ENCODE peak calls at places on chromosomes 5 and 9, in five cellular contexts. A, S, U, K and P are unnamed samples.

GRCh38 chr5:76169536-76169935 is 86.4 kb downstream of the SV2C start:
- DNase-seq in A (no peak), S (no peak), K (no peak), U (no peak), P (no peak)

GRCh38 chr5:179866241-179867078 is 7.8 kb upstream of the MRNIP start:
- DNase-seq in A (no peak), S (no peak), K (no peak), U (no peak), P (no peak)

GRCh38 chr5:151570512-151571269 is 20.4 kb downstream of the FAT2 start:
- DNase-seq in K (no peak), S (no peak), U (peak; percentile 45), A (no peak), P (no peak)

GRCh38 chr9:86652696-86653095 is 294.6 kb downstream of the GAS1 start:
- DNase-seq in A (no peak), S (no peak), K (no peak), U (no peak), P (no peak)

GRCh38 chr5:59757442-59757841 is 136.1 kb downstream of the PDE4D start:
- DNase-seq in S (no peak), U (no peak), A (no peak), K (no peak), P (no peak)

GRCh38 chr9:126327750-126328120 is 1.1 kb downstream of the MVB12B start:
- DNase-seq in K (no peak), U (no peak), A (no peak), S (peak; percentile 61), P (no peak)

GRCh38 chr9:108854094-108854493 is 1.7 kb downstream of the ACTL7B start:
- DNase-seq in S (no peak), U (no peak), A (no peak), K (no peak), P (no peak)

GRCh38 chr5:147901555-147901954 is 4.8 kb downstream of the C5orf46 start:
- DNase-seq in U (no peak), K (no peak), A (no peak), S (no peak), P (no peak)

GRCh38 chr5:142654578-142655042 is 31.3 kb downstream of the FGF1 start:
- DNase-seq in U (no peak), K (no peak), S (no peak), A (no peak), P (no peak)

GRCh38 chr9:99365233-99365980 is 143.3 kb downstream of the SEC61B start:
- DNase-seq in U (no peak), S (no peak), K (no peak), A (no peak), P (no peak)

GRCh38 chr5:23332650-23333251 is 174.7 kb upstream of the PRDM9 start:
- DNase-seq in K (no peak), S (no peak), A (no peak), U (no peak), P (no peak)

GRCh38 chr5:33379757-33380156 is 61.0 kb upstream of the TARS1 start:
- DNase-seq in K (no peak), A (no peak), S (no peak), U (peak; percentile 23), P (no peak)

GRCh38 chr5:92977766-92978555 is 603.1 kb downstream of the NR2F1-AS1 start:
- DNase-seq in A (no peak), U (no peak), K (no peak), S (peak; percentile 81), P (no peak)

GRCh38 chr9:92614123-92614510 is 55.8 kb downstream of the IPPK start:
- DNase-seq in S (no peak), U (no peak), A (no peak), K (no peak), P (no peak)

GRCh38 chr5:99866740-99867139 is 668.4 kb upstream of the FAM174A start:
- DNase-seq in U (no peak), K (no peak), A (no peak), S (no peak), P (no peak)

GRCh38 chr9:77922587-77922986 is 109.0 kb downstream of the GNAQ start:
- DNase-seq in K (no peak), U (no peak), S (no peak), A (no peak), P (no peak)

GRCh38 chr5:178115136-178115834 is 2.0 kb downstream of the N4BP3 start:
- DNase-seq in S (no peak), A (no peak), U (no peak), K (no peak), P (no peak)

GRCh38 chr5:144465441-144465840 is 294.8 kb downstream of the KCTD16 start:
- DNase-seq in K (no peak), S (no peak), A (no peak), U (no peak), P (no peak)

GRCh38 chr5:149901511-149901910 is 43.1 kb downstream of the PDE6A start:
- DNase-seq in U (no peak), K (no peak), A (no peak), S (no peak), P (no peak)

GRCh38 chr9:3434594-3434993 is 91.2 kb downstream of the RFX3 start:
- DNase-seq in U (no peak), K (no peak), S (no peak), A (no peak), P (no peak)

GRCh38 chr5:181283347-181283746 is 22.4 kb upstream of the TRIM52 start:
- DNase-seq in A (no peak), S (no peak), U (no peak), K (no peak), P (no peak)

GRCh38 chr9:120985759-120986353 is 59.3 kb upstream of the TRAF1 start:
- DNase-seq in K (no peak), A (no peak), U (peak; percentile 50), S (peak; percentile 29), P (no peak)

GRCh38 chr9:125537442-125538091 is 169.4 kb downstream of the MAPKAP1 start:
- DNase-seq in S (no peak), U (no peak), A (no peak), K (no peak), P (no peak)

GRCh38 chr5:167489202-167489601 is 802.2 kb upstream of the WWC1 start:
- DNase-seq in K (no peak), S (no peak), U (no peak), A (no peak), P (no peak)

GRCh38 chr5:180599981-180600553 is 8.8 kb upstream of the SCGB3A1 start:
- DNase-seq in U (no peak), K (no peak), S (no peak), A (no peak), P (peak; percentile 9)

GRCh38 chr5:90613918-90614504 is 55.4 kb downstream of the ADGRV1 start:
- DNase-seq in U (no peak), A (no peak), S (no peak), K (no peak), P (no peak)

GRCh38 chr9:121350993-121351561 is 19.0 kb downstream of the STOM start:
- DNase-seq in K (no peak), S (peak; percentile 38), A (no peak), U (peak; percentile 38), P (no peak)